ENCODE peak calls at places on chromosome 7, in five cellular contexts. Q is fibroblast of lung; Z is CD8-positive, alpha-beta T cell; N is breast epithelium; R is GM12865. P is an unnamed sample.

GRCh38 chr7:100051611-100052010 is 2.0 kb downstream of the ZSCAN21 start:
- DNase-seq in Q (no peak), Z (no peak), N (no peak), R (no peak), P (no peak)

GRCh38 chr7:1713502-1714484 is 43.7 kb downstream of the ELFN1 start:
- DNase-seq in Q (no peak), Z (no peak), N (no peak), R (no peak), P (no peak)

GRCh38 chr7:149869291-149869650 is 4.5 kb upstream of the ATP6V0E2 start:
- DNase-seq in Q (no peak), Z (no peak), N (no peak), R (no peak), P (no peak)

GRCh38 chr7:131556055-131556911 is at the start of gene PODXL:
- DNase-seq in Q (peak), Z (peak), N (peak), R (peak), P (no peak)

GRCh38 chr7:107989618-107990373 is 13.2 kb downstream of the LAMB1 start:
- DNase-seq in Q (peak), Z (no peak), N (no peak), R (no peak), P (no peak)

GRCh38 chr7:5614579-5614978 is 166.9 kb downstream of the RNF216 start:
- DNase-seq in Q (no peak), Z (no peak), N (no peak), R (no peak), P (no peak)

GRCh38 chr7:90726623-90727022 is 130.5 kb downstream of the CDK14 start:
- DNase-seq in Q (peak), Z (no peak), N (no peak), R (no peak), P (no peak)

GRCh38 chr7:1851731-1852531 is 181.9 kb downstream of the ELFN1 start:
- DNase-seq in Q (no peak), Z (no peak), N (no peak), R (no peak), P (no peak)

GRCh38 chr7:35831208-35831607 is 30.4 kb downstream of the SEPTIN7 start:
- DNase-seq in Q (peak), Z (no peak), N (no peak), R (no peak), P (no peak)

GRCh38 chr7:5218564-5219360 is 28.7 kb downstream of the WIPI2 start:
- DNase-seq in Q (no peak), Z (no peak), N (no peak), R (peak), P (no peak)

GRCh38 chr7:111561659-111561908 is 708 bp downstream of the IMMP2L start:
- DNase-seq in Q (no peak), Z (no peak), N (no peak), R (no peak), P (no peak)

GRCh38 chr7:130113887-130114286 is 43.6 kb downstream of the KLHDC10 start:
- DNase-seq in Q (no peak), Z (no peak), N (no peak), R (no peak), P (no peak)

GRCh38 chr7:85972504-85973141 is 671.1 kb upstream of the GRM3 start:
- DNase-seq in Q (no peak), Z (no peak), N (no peak), R (no peak), P (no peak)

GRCh38 chr7:4261038-4261960 is 420.8 kb upstream of the FOXK1 start:
- DNase-seq in Q (peak), Z (no peak), N (no peak), R (no peak), P (no peak)

GRCh38 chr7:13988011-13988410 is 1.5 kb downstream of the ETV1 start:
- DNase-seq in Q (peak), Z (no peak), N (no peak), R (no peak), P (no peak)

GRCh38 chr7:44213872-44214595 is 13.3 kb downstream of the YKT6 start:
- DNase-seq in Q (peak), Z (no peak), N (no peak), R (peak), P (no peak)

GRCh38 chr7:130148561-130148960 is 56.6 kb downstream of the TMEM209 start:
- DNase-seq in Q (peak), Z (no peak), N (no peak), R (no peak), P (no peak)

GRCh38 chr7:123846217-123846891 is 1.4 kb downstream of the HYAL4 start:
- DNase-seq in Q (no peak), Z (no peak), N (no peak), R (peak), P (no peak)

GRCh38 chr7:123847868-123848267 is 2.9 kb downstream of the HYAL4 start:
- DNase-seq in Q (no peak), Z (no peak), N (no peak), R (no peak), P (no peak)

GRCh38 chr7:123845823-123846216 is 851 bp downstream of the HYAL4 start:
- DNase-seq in Q (no peak), Z (no peak), N (no peak), R (no peak), P (no peak)

GRCh38 chr7:123844712-123845219 is at the start of gene HYAL4:
- DNase-seq in Q (no peak), Z (no peak), N (no peak), R (no peak), P (no peak)

DNA sequence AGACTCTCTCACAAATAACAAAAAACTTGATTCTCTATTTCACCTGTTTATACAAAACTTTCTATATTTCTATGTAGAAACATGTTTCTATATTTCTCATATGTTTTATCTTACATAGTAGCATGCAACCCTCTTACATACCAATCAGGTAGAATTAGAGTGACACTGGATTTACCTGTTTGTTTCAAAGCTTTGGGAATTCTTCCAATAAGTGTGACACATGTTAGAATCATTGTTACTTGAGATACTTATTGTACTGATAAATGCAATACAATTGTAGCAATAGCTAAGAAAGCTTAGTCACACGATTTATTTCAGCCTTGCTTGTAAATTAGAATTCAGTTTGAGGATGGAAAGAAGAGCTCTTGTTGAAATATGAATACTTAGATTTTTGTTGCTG is 4.9 kb downstream of the HYAL4 start:
- DNase-seq in Q (no peak), Z (no peak), N (no peak), R (no peak), P (no peak)
- H3K4me3 ChIP-seq in Q (no peak), Z (no peak), N (no peak), R (no peak), P (no peak)

GRCh38 chr7:84191842-84192241 is 2.7 kb downstream of the SEMA3A start:
- DNase-seq in Q (peak), Z (no peak), N (no peak), R (no peak), P (no peak)
- H3K4me3 ChIP-seq in Q (peak), Z (no peak), N (no peak), R (no peak), P (no peak)

DNA sequence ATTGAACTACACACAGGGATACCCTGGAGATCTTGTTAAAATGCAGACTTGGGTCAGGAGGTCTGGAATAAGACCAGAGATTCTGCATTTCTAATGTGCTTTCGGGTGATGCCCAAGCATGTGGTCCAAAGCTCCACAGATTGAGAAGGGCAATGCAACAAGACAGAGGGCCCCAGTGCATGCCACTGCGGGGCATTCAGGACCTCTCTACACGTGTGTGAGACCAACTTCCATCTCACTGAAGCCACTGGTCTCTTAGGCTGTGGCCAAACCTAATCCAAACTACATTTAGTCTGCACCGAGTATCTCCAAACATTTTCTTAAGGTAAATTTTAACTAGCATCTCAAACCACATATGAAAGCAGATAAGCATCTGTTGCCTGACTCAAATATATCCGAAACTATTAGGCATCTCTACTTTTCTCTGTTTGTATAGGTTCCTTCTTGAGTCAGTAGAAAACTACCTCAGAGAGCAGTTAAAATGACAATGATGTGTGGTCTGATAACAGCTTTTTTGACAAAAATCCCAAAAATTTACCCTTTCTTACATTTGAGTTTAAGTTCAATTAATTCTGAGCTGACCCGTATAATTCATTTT is 107.5 kb downstream of the ELMO1 start:
- DNase-seq in Q (no peak), Z (no peak), N (no peak), R (peak), P (no peak)
- H3K4me3 ChIP-seq in Q (no peak), Z (no peak), N (no peak), R (peak), P (no peak)

DNA sequence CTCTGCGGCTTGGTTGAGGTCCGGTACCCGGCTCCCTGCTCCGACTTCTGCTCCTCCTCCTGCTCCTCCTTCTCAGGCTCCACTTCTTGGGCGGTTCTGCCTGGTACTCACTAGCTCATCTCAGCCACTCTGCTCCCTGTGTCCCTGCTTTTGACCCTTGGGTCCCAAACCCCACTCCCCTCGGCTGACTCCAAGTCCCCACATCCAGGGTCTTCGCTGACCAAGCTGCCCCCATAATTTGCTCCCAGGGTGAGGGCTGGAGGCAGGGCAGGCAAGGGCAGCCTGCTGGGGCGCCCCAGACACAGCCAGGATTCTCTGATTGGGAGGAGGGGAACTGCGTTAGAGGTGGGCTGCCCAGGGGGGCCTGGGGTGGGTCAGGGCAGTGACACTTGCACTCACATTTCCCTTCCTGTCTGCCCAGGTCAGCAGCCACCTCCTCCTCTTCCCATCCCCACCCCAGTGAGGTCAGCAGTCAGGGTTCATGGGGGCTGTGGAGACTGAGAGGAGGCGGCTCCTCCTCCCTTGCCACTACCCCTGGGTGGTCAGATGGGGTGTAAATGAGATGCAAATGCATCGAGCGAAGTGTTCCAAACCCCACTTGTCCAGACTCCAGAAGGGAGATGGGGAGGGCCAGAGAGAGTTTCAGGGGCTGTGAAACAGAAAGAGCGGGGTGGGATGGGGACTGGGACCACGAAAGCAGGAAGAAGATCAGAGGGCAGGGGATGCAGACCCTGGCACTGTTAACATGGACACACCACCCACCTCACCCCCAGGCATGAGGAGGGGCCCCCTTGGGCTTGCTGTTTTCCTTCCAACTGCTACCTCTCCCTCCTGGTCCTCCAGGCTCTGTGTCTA is 2.1 kb downstream of the SMARCD3 start:
- DNase-seq in Q (no peak), Z (no peak), N (no peak), R (no peak), P (no peak)
- H3K4me3 ChIP-seq in Q (peak), Z (no peak), N (peak), R (no peak), P (peak)

DNA sequence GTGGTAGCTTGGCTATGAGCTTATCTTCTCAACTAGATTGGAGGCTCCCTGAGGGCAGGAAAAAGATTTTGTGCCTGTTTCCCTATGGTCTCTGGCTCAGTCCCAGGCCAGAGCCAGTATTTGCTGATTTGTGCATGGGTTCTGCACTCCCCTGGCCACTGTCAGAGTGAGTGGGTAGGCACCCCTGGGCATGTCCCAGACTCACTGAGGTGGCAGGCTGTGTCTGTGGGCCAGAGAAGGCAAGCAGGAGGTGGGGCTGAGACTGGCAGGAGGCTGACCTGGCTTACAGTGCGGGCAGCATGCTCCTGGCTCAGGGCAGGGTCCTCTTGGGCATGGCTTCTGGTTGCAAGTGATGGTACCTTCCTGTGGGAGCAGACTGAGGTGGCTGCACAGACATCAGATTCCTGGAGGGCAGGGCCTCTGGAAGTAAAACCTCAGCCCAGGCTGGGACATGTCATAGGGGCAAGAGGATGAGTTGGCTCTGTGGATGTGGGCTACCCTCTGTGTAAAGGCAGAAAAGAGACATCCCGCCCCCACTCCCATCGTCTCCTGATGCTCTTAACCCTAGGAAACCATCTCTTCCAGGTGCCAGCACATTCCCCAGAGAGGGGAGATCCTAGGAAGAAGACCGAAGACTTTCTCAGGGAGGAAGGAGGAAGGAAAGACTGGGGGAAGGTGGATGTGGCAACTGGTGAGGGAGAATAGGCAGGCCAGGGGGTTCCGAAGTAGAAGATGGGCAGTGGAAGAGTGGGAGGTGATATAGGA is 4.3 kb downstream of the KCP start:
- DNase-seq in Q (no peak), Z (no peak), N (no peak), R (no peak), P (no peak)
- H3K4me3 ChIP-seq in Q (no peak), Z (no peak), N (no peak), R (no peak), P (no peak)

GRCh38 chr7:19122018-19122588 is 4.7 kb upstream of the TWIST1 start:
- DNase-seq in Q (peak), Z (no peak), N (no peak), R (peak), P (no peak)
- H3K4me3 ChIP-seq in Q (no peak), Z (no peak), N (no peak), R (no peak), P (no peak)

GRCh38 chr7:117480978-117481377 is 1.2 kb downstream of the CFTR start:
- DNase-seq in Q (no peak), Z (no peak), N (no peak), R (no peak), P (no peak)
- H3K4me3 ChIP-seq in Q (no peak), Z (no peak), N (no peak), R (no peak), P (no peak)

GRCh38 chr7:135277161-135277560 is 43.5 kb downstream of the STRA8 start:
- DNase-seq in Q (no peak), Z (no peak), N (no peak), R (no peak), P (no peak)

GRCh38 chr7:135283959-135284638 is 50.5 kb downstream of the STRA8 start:
- DNase-seq in Q (no peak), Z (no peak), N (no peak), R (no peak), P (no peak)

GRCh38 chr7:135285547-135285946 is 51.9 kb downstream of the STRA8 start:
- DNase-seq in Q (no peak), Z (no peak), N (no peak), R (no peak), P (no peak)

GRCh38 chr7:135282621-135283295 is 49.1 kb downstream of the STRA8 start:
- DNase-seq in Q (no peak), Z (peak), N (no peak), R (no peak), P (no peak)

GRCh38 chr7:135281363-135281949 is 47.8 kb downstream of the STRA8 start:
- DNase-seq in Q (peak), Z (peak), N (peak), R (peak), P (peak)
- H3K4me3 ChIP-seq in Q (no peak), Z (no peak), N (no peak), R (no peak), P (no peak)

DNA sequence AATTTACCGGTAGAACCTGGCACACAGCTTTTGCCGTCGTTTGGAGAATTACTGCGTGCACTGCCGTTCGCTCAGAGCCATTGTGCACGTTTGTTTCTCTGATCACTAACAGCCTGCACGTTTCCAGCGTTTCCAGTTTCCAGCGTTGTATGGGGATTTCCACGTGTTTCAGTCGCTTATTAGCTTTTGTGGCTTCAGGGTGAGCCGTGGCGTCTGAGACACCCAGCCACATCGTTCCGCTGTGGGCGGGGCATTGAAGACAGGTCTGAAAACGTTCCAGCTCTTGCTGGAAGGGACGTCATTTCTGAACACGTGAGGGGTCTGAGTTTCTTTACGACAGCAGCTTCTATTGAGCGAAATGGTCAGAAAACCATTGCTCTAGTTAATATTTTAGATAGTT is 164.8 kb downstream of the DNAJB6 start:
- DNase-seq in Q (no peak), Z (no peak), N (no peak), R (no peak), P (no peak)
- H3K4me3 ChIP-seq in Q (no peak), Z (no peak), N (no peak), R (no peak), P (no peak)